ENCODE peak calls at places on chromosomes 13 and 19, in four cellular contexts. F is GM12878, W is HepG2, O is K562. C is an unnamed sample.

GRCh38 chr19:31502536-31503170 is 153.4 kb upstream of the TSHZ3 start:
- DNase-seq in O (no peak), W (no peak), F (no peak), C (no peak)

GRCh38 chr19:3622224-3622623 is 4.4 kb downstream of the CACTIN start:
- DNase-seq in F (no peak), O (no peak), W (no peak), C (no peak)

GRCh38 chr13:71610876-71611275 is 256.1 kb downstream of the DACH1 start:
- DNase-seq in O (no peak), F (no peak), W (no peak), C (peak; percentile 26)

GRCh38 chr19:40006273-40006691 is 9.4 kb downstream of the ZNF546 start:
- DNase-seq in O (peak; percentile 56), W (no peak), F (no peak), C (no peak)

GRCh38 chr13:73018336-73018735 is 40.5 kb upstream of the KLF5 start:
- DNase-seq in O (no peak), F (no peak), W (peak; percentile 13), C (no peak)

GRCh38 chr19:2517881-2518601 is 42.1 kb downstream of the GADD45B start:
- DNase-seq in F (no peak), O (no peak), W (no peak), C (no peak)

GRCh38 chr13:108223850-108224503 is 5.8 kb downstream of the ABHD13 start:
- DNase-seq in F (no peak), O (no peak), W (no peak), C (no peak)

GRCh38 chr19:3784607-3785463 is 1.3 kb downstream of the MATK start:
- DNase-seq in F (no peak), O (no peak), W (no peak), C (no peak)

GRCh38 chr13:43364210-43365041 is 341.0 kb downstream of the DNAJC15 start:
- DNase-seq in F (no peak), W (no peak), O (no peak), C (no peak)

GRCh38 chr19:6737873-6738725 is 719 bp upstream of the GPR108 start:
- DNase-seq in O (no peak), F (no peak), W (peak; percentile 87), C (peak; percentile 100)

GRCh38 chr19:32154418-32154817 is 191.0 kb upstream of the ZNF507 start:
- DNase-seq in F (no peak), O (no peak), W (no peak), C (no peak)

GRCh38 chr13:94352057-94352456 is 127.4 kb downstream of the DCT start:
- DNase-seq in F (no peak), O (no peak), W (no peak), C (no peak)

GRCh38 chr13:111115841-111116500 is 861 bp downstream of the ARHGEF7 start:
- DNase-seq in O (no peak), W (peak; percentile 12), F (no peak), C (no peak)

GRCh38 chr19:2507109-2507508 is 31.2 kb downstream of the GADD45B start:
- DNase-seq in F (no peak), O (no peak), W (peak; percentile 92), C (peak; percentile 42)

GRCh38 chr19:54436031-54436523 is 12.9 kb upstream of the LENG8 start:
- DNase-seq in O (no peak), F (no peak), W (no peak), C (no peak)

GRCh38 chr13:27375686-27376326 is 48.6 kb upstream of the GTF3A start:
- DNase-seq in W (peak; percentile 47), O (peak; percentile 69), F (no peak), C (peak; percentile 59)

GRCh38 chr13:37049810-37050209 is 9.7 kb downstream of the SUPT20H start:
- DNase-seq in W (no peak), F (no peak), O (no peak), C (no peak)

GRCh38 chr19:7348587-7349230 is at the start of gene ARHGEF18:
- DNase-seq in O (no peak), W (no peak), F (peak; percentile 59), C (peak; percentile 99)

GRCh38 chr13:114101325-114101821 is 31.1 kb downstream of the RASA3 start:
- DNase-seq in O (no peak), W (no peak), F (no peak), C (no peak)

GRCh38 chr13:40480012-40480914 is 186.2 kb downstream of the FOXO1 start:
- DNase-seq in F (no peak), O (no peak), W (peak; percentile 62), C (no peak)

GRCh38 chr13:50015263-50015662 is at the start of gene KCNRG:
- DNase-seq in F (no peak), O (no peak), W (no peak), C (no peak)

GRCh38 chr13:107373551-107373950 is 805.6 kb upstream of the ARGLU1 start:
- DNase-seq in F (no peak), O (no peak), W (no peak), C (no peak)

GRCh38 chr13:111518161-111518791 is 197.8 kb downstream of the TEX29 start:
- DNase-seq in F (no peak), O (no peak), W (no peak), C (no peak)

GRCh38 chr19:38478273-38478971 is 44.9 kb downstream of the RYR1 start:
- DNase-seq in O (peak; percentile 52), F (no peak), W (peak; percentile 36), C (no peak)

GRCh38 chr19:8610041-8610927 is at the start of gene ADAMTS10:
- DNase-seq in W (no peak), O (peak; percentile 75), F (no peak), C (peak; percentile 28)

GRCh38 chr13:69980799-69981198 is 126.8 kb upstream of the ATXN8OS start:
- DNase-seq in O (no peak), F (no peak), W (no peak), C (no peak)

GRCh38 chr19:53553159-53553558 is 15.2 kb downstream of the ZNF331 start:
- DNase-seq in F (no peak), W (no peak), O (no peak), C (no peak)

GRCh38 chr13:96994030-96994848 is at the start of gene OXGR1:
- DNase-seq in F (no peak), O (peak; percentile 5), W (no peak), C (no peak)

GRCh38 chr13:45337803-45338202 is 3.2 kb downstream of the TPT1 start:
- DNase-seq in W (no peak), F (no peak), O (no peak), C (no peak)

GRCh38 chr13:60162096-60162495 is 1.6 kb downstream of the DIAPH3 start:
- DNase-seq in F (no peak), O (no peak), W (no peak), C (no peak)

GRCh38 chr19:39264306-39265290 is 3.6 kb upstream of the IFNL2 start:
- DNase-seq in W (no peak), O (no peak), F (no peak), C (no peak)

GRCh38 chr13:109157275-109157674 is 527.9 kb downstream of the MYO16 start:
- DNase-seq in F (no peak), W (no peak), O (no peak), C (no peak)

GRCh38 chr13:90867336-90867683 is 480.2 kb upstream of the MIR17HG start:
- DNase-seq in F (peak; percentile 24), W (peak; percentile 75), O (peak; percentile 58), C (peak; percentile 24)

GRCh38 chr19:57382806-57383488 is 6.7 kb upstream of the ZNF548 start:
- DNase-seq in W (no peak), O (no peak), F (no peak), C (no peak)

GRCh38 chr13:29480893-29481525 is 114.5 kb downstream of the SLC7A1 start:
- DNase-seq in O (no peak), F (no peak), W (no peak), C (no peak)

GRCh38 chr13:60165391-60166099 is 1.8 kb upstream of the DIAPH3 start:
- DNase-seq in F (no peak), W (no peak), O (no peak), C (no peak)

GRCh38 chr19:42424712-42425131 is 2.5 kb downstream of the LIPE start:
- DNase-seq in F (no peak), W (peak; percentile 27), O (no peak), C (no peak)
- TF ChIP-seq GABPA in F (no peak), W (no peak), O (no peak), C (no peak)

GRCh38 chr13:103772576-103772975 is 706.4 kb upstream of the SLC10A2 start:
- DNase-seq in O (peak; percentile 10), W (peak; percentile 3), F (no peak), C (peak; percentile 12)
- TF ChIP-seq GABPA in O (no peak), W (peak; percentile 43), F (no peak), C (no peak)

DNA sequence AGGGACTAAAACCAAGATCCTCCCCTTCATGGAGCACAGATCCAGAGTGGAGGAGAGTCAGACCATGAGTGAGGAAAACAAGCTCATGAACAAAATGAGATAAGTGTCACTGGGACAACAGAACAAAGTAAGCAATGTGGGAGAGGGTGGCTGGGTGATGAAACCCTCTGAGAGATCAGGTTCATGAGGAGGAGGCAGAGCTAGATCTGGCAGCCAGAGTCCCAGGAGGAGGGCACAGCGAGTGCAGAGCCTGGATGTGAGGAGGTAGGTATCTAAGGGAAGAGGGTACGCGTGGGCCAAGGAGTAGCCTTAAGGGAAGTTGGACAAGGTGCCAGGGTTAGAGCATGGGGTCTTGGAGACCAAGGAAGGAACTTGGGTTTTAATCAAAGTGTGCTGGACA is 1311.9 kb downstream of the UQCRFS1 start:
- DNase-seq in W (no peak), F (no peak), O (no peak), C (no peak)
- TF ChIP-seq GABPA in W (no peak), F (no peak), O (no peak), C (no peak)

DNA sequence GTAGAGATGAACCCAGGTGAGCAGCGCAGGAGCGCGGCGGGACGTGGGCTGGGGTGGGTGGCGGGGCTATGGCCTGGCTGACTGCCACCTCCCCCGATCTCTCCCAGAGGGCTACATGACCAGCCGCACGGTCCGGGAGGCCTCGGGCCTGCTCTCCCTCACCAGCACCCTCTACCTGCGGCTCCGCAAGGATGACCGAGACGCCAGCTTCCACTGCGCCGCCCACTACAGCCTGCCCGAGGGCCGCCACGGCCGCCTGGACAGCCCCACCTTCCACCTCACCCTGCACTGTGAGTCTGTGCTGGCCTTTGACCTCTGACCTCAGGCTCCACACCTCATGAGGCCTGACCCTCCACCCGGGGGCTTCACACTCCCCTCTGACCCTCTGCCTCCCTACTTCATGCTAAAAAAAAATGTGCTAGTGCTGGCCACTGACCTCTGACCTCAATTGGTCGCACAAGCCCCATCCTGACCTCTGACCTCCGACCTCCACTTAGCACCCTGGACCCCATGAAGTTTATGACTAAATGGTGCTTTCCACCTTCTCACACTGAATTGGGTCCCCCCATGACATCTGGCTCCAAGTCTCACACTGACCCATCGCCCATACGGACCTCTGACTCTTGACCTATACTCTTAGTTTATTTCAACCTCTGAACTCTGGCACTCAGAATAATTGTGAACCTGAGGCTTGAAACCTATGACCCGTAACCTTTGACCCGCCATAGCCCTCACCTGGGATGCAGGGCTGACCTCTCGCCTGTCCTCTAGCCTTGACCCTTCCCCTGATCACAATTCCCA is 4.6 kb downstream of the BCAM start:
- DNase-seq in W (no peak), O (peak; percentile 25), F (no peak), C (no peak)
- TF ChIP-seq GABPA in W (no peak), O (no peak), F (no peak), C (no peak)

DNA sequence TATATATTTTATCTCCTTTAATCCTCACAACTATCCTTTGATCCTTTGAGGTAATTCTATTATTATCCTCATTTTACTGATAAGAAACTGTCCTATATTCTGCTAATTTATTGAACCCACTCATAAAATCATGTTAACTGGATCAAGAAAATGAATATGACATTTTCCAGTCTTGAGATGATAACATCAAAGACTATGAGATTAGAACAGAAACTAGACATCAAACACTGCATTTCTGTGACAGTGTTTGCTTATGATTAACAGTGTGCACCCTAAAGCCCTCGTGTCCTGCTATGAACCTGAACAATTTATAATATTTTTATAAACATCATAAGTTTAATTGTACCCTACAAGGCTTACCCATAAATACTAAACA is 96.3 kb downstream of the TBC1D4 start:
- DNase-seq in W (no peak), O (no peak), F (no peak), C (no peak)
- TF ChIP-seq GABPA in W (no peak), O (no peak), F (no peak), C (no peak)